ENCODE peak calls at places on chromosomes 1 and 21, in five cellular contexts. R, N, E, Q and D are unnamed samples. For H3K36me3, the result is how much of the 10 kb centered on the place peaks cover.

GRCh38 chr1:10939654-10940450 is 72.6 kb upstream of the TARDBP start:
- DNase-seq in R (peak), N (no peak), E (no peak), Q (no peak), D (peak)

GRCh38 chr1:58143972-58144752 is 402.4 kb downstream of the OMA1 start:
- DNase-seq in R (no peak), N (no peak), E (no peak), Q (no peak), D (no peak)

GRCh38 chr21:34743831-34744230 is 75.0 kb downstream of the CLIC6 start:
- DNase-seq in R (peak), N (no peak), E (no peak), Q (no peak), D (no peak)

GRCh38 chr21:40471103-40471502 is 375.9 kb downstream of the DSCAM start:
- DNase-seq in R (no peak), N (no peak), E (no peak), Q (no peak), D (no peak)

GRCh38 chr1:210771131-210771530 is 362.8 kb downstream of the KCNH1 start:
- DNase-seq in R (no peak), N (no peak), E (no peak), Q (no peak), D (no peak)

GRCh38 chr1:248857201-248857600 is 1.7 kb downstream of the ZNF692 start:
- DNase-seq in R (no peak), N (no peak), E (no peak), Q (no peak), D (no peak)

GRCh38 chr1:21781971-21782867 is 730 bp downstream of the USP48 start:
- DNase-seq in R (peak), N (peak), E (no peak), Q (peak), D (peak)

GRCh38 chr21:42248783-42249597 is 30.1 kb downstream of the ABCG1 start:
- DNase-seq in R (no peak), N (no peak), E (no peak), Q (no peak), D (no peak)

GRCh38 chr21:26391166-26391565 is 181.9 kb downstream of the CYYR1 start:
- DNase-seq in R (no peak), N (no peak), E (no peak), Q (no peak), D (peak)

GRCh38 chr1:81208441-81208840 is 592.3 kb upstream of the ADGRL2 start:
- DNase-seq in R (no peak), N (no peak), E (no peak), Q (no peak), D (no peak)

GRCh38 chr21:38637161-38637560 is 138.9 kb upstream of the ERG start:
- DNase-seq in R (no peak), N (no peak), E (no peak), Q (no peak), D (no peak)

GRCh38 chr1:33634806-33635205 is 162.4 kb downstream of the ZSCAN20 start:
- DNase-seq in R (peak), N (peak), E (no peak), Q (no peak), D (no peak)

GRCh38 chr1:240190881-240191385 is 99.2 kb downstream of the FMN2 start:
- DNase-seq in R (peak), N (no peak), E (no peak), Q (peak), D (peak)

GRCh38 chr1:89262643-89263042 is 10.0 kb downstream of the GBP5 start:
- DNase-seq in R (peak), N (no peak), E (no peak), Q (peak), D (peak)

GRCh38 chr1:1173793-1174415 is at the start of gene TTLL10:
- DNase-seq in R (no peak), N (peak), E (no peak), Q (no peak), D (no peak)

GRCh38 chr1:33396188-33397124 is 34.4 kb downstream of the PHC2 start:
- DNase-seq in R (no peak), N (no peak), E (no peak), Q (no peak), D (peak)

GRCh38 chr1:112689196-112689841 is 14.9 kb downstream of the MOV10 start:
- DNase-seq in R (no peak), N (no peak), E (no peak), Q (no peak), D (no peak)

GRCh38 chr21:42539342-42539741 is 25.7 kb downstream of the SLC37A1 start:
- DNase-seq in R (no peak), N (no peak), E (no peak), Q (no peak), D (no peak)

GRCh38 chr1:8333246-8333987 is 15.5 kb downstream of the SLC45A1 start:
- DNase-seq in R (no peak), N (no peak), E (no peak), Q (no peak), D (no peak)

GRCh38 chr1:38476784-38477175 is 382.8 kb downstream of the RRAGC start:
- DNase-seq in R (no peak), N (no peak), E (no peak), Q (no peak), D (no peak)

GRCh38 chr1:175508320-175509110 is 234.9 kb downstream of the TNR start:
- DNase-seq in R (no peak), N (no peak), E (no peak), Q (no peak), D (peak)

GRCh38 chr21:21200939-21201610 is 202.9 kb downstream of the NCAM2 start:
- DNase-seq in R (peak), N (no peak), E (no peak), Q (no peak), D (peak)

GRCh38 chr1:238912148-238912547 is 474.2 kb upstream of the CHRM3 start:
- DNase-seq in R (no peak), N (no peak), E (no peak), Q (no peak), D (no peak)

GRCh38 chr1:41364444-41365319 is 3.4 kb downstream of the FOXO6 start:
- DNase-seq in R (no peak), N (no peak), E (no peak), Q (no peak), D (no peak)

GRCh38 chr21:39809936-39810335 is 57.3 kb upstream of the PCP4 start:
- DNase-seq in R (no peak), N (no peak), E (no peak), Q (peak), D (no peak)

GRCh38 chr21:15543473-15543872 is 186.3 kb upstream of the USP25 start:
- DNase-seq in R (no peak), N (no peak), E (no peak), Q (no peak), D (no peak)

GRCh38 chr1:37267111-37267835 is 207.1 kb upstream of the ZC3H12A start:
- DNase-seq in R (no peak), N (no peak), E (no peak), Q (peak), D (no peak)

GRCh38 chr1:147785794-147786506 is 25.5 kb upstream of the GJA5 start:
- DNase-seq in R (no peak), N (no peak), E (no peak), Q (no peak), D (no peak)

GRCh38 chr1:1166642-1167415 is 6.9 kb upstream of the TTLL10 start:
- DNase-seq in R (no peak), N (no peak), E (no peak), Q (no peak), D (no peak)

GRCh38 chr1:93178418-93178817 is 1.8 kb downstream of the TMED5 start:
- DNase-seq in R (peak), N (no peak), E (no peak), Q (no peak), D (no peak)

GRCh38 chr1:2525896-2526823 is at the start of gene PANK4:
- DNase-seq in R (peak), N (peak), E (peak), Q (peak), D (peak)

GRCh38 chr1:46244656-46245371 is 2.7 kb upstream of the RAD54L start:
- DNase-seq in R (peak), N (no peak), E (no peak), Q (no peak), D (peak)

DNA sequence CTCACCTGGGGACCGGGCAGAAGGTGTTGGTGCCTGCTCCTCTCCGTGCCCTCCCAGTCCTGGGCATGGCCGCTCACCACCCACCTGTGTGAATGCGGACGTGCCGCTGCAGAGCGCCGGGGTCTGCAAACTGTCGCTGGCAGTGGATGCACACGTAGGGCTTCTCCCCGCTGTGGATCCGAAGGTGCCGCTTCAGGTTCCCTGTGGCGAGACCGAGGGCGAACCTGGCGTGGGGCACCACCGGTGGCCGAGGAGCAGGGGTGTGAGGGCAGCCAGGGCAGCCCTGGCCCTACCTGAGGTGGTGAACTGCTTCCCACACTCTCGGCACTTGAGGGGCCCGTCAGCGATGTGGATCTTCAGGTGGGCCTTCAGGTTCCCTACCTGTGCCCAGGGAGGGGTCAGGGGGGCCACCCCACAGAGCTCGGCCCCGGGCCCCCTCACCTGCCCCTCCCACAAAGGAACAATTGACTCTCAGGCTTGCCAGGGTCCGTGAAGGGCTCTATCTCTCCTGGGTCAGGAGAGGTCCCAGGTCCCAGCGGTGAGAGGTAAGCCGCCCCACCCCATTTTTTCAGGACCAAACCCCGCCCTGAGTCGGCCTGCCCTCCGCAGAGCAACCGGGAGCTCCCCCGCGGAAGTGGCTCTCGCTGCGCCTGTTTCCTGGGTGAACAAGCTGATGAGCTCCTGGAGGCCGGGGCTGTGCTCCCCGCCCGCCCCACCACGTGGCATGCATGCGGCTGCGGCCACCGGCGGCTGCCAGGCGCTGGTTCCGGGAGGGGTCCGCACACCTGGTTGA is 32.2 kb downstream of the ZBTB17 start:
- DNase-seq in R (no peak), N (no peak), E (no peak), Q (no peak), D (no peak)
- H3K36me3 ChIP-seq in R (half or more), N (half or more), E (under half), Q (half or more), D (half or more)

DNA sequence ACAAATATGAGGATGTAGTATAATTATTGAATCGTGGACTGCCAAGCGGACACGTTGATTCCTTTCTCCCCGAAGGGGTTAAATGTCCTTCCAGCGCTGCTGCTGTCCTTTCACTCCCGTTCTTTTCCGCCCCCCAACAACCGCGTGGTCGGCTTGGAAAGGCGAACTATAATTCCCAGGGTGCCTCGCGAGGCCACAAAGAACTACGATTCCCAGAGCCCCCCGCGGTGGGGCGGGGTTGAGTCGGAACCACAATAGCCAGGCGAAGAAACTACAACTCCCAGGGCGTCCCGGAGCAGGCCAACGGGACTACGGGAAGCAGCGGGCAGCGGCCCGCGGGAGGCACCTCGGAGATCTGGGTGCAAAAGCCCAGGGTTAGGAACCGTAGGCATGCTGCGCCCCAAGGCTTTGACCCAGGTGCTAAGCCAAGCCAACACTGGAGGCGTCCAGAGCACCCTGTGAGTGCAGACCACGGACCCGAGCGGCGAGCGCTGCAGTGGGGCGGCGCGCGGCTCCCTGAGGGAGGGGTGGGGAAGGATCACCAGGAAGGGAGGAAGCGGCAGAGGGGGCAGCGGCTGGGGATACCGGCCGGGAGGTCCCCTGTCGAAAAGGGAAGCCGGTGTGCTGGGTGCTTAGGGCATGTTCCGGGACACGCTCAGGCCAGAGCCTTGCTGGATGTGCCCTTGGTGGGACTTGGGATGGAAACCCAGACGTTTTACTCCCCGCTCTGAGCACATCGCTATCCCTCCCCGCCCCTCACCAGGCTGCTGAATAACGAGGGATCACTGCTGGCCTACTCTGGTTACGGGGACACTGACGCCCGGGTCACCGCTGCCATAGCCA is at the start of gene LAMTOR2:
- DNase-seq in R (peak), N (peak), E (peak), Q (peak), D (peak)
- H4K8ac ChIP-seq in R (peak), N (peak), E (peak), Q (peak), D (peak)

DNA sequence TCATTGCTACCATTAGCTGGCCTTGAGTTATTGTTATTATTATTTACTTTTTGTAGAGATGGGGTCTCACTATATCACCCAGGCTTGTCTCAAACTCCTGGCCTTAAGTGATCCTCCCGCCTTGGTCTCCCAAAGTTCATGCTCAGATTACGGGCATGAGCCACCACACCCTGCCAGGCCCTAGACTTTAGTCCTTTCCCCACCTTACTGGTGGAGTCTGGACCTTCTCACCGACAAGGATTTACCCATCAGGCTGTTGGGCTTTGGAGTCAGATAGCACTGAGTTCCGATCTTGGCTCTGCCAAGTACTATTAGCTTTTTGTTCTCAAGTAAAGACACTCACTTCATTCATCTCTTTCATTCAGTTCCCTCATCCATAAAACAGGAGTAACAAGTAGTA is 17.2 kb downstream of the CNR2 start:
- DNase-seq in R (no peak), N (no peak), E (no peak), Q (no peak), D (no peak)
- H3K14ac ChIP-seq in R (no peak), N (no peak), E (no peak), Q (no peak), D (no peak)

GRCh38 chr1:155957411-155957915 is 16.0 kb downstream of the RXFP4 start:
- DNase-seq in R (no peak), N (no peak), E (no peak), Q (peak), D (no peak)
- H3K36me3 ChIP-seq in R (half or more), N (half or more), E (half or more), Q (half or more), D (half or more)

GRCh38 chr1:158147396-158148353 is 33.0 kb upstream of the CD1D start:
- DNase-seq in R (no peak), N (no peak), E (no peak), Q (no peak), D (no peak)

GRCh38 chr1:158148458-158148857 is 32.2 kb upstream of the CD1D start:
- DNase-seq in R (no peak), N (no peak), E (no peak), Q (no peak), D (no peak)

GRCh38 chr1:158149175-158149574 is 31.5 kb upstream of the CD1D start:
- DNase-seq in R (no peak), N (no peak), E (no peak), Q (no peak), D (no peak)

GRCh38 chr1:158150512-158150911 is 30.2 kb upstream of the CD1D start:
- DNase-seq in R (no peak), N (no peak), E (no peak), Q (no peak), D (no peak)

GRCh38 chr1:158149577-158150269 is 31.0 kb upstream of the CD1D start:
- DNase-seq in R (peak), N (peak), E (peak), Q (peak), D (peak)
- H4K8ac ChIP-seq in R (peak), N (no peak), E (no peak), Q (peak), D (no peak)

GRCh38 chr1:55317673-55318072 is 102.5 kb upstream of the USP24 start:
- DNase-seq in R (no peak), N (no peak), E (no peak), Q (no peak), D (no peak)
- H3K14ac ChIP-seq in R (no peak), N (no peak), E (no peak), Q (no peak), D (no peak)

GRCh38 chr1:222632749-222633148 is 14.9 kb downstream of the MIA3 start:
- DNase-seq in R (no peak), N (no peak), E (no peak), Q (no peak), D (no peak)
- H3K36me3 ChIP-seq in R (under half), N (under half), E (half or more), Q (under half), D (half or more)

DNA sequence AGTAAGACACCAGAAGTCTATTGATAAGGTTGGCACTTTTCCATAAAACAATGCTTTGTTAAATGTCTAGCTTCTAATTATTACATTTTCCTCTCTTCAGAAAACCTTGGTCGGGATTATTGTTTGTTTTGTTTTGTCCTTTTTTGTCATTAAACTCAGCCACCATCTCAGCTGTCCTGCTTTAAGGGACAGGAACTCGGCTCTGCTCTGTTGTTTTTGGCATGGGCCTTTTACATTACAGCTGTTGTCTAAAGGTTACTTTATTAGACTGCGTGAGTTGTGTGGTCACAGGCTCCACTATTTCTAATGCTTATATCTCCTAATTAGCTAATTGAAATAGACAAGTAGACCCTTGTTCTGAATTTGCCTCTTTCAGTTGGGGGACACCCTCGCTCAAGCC is 1.5 kb downstream of the PALMD start:
- DNase-seq in R (no peak), N (no peak), E (no peak), Q (no peak), D (no peak)
- H4K8ac ChIP-seq in R (no peak), N (no peak), E (no peak), Q (no peak), D (no peak)

GRCh38 chr1:226060427-226060826 is 2.1 kb upstream of the H3-3A start:
- DNase-seq in R (no peak), N (no peak), E (no peak), Q (no peak), D (no peak)

GRCh38 chr1:226063362-226064167 is 1.0 kb downstream of the H3-3A start:
- DNase-seq in R (peak), N (peak), E (no peak), Q (peak), D (peak)

GRCh38 chr1:226060976-226061792 is 1.3 kb upstream of the H3-3A start:
- DNase-seq in R (no peak), N (no peak), E (no peak), Q (no peak), D (no peak)

GRCh38 chr1:226062558-226063361 is at the start of gene H3-3A:
- DNase-seq in R (peak), N (peak), E (peak), Q (peak), D (peak)

GRCh38 chr1:226061793-226062557 is 541 bp upstream of the H3-3A start:
- DNase-seq in R (peak), N (peak), E (no peak), Q (peak), D (peak)
- H3K14ac ChIP-seq in R (peak), N (no peak), E (no peak), Q (peak), D (peak)

DNA sequence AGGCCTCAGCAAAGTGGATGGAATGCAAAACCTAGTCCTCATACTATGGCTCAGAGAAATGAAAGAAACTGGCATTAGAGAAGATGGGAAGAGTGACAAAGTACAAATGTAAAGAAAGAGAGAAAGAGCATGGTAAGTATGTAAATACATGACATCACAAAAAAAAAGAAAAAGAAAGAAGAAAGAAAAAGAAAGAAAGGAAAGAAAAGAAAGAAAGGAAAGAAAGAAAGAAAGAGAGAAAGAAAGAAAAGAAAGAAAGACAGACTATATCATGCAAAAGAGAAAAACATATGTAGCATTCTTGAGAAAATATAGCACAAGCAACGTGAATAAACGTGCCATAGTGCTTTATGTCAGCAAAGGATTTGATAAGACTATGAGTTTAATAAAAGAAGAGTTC is 76.1 kb upstream of the CACHD1 start:
- DNase-seq in R (no peak), N (no peak), E (no peak), Q (no peak), D (no peak)
- H3K36me3 ChIP-seq in R (under half), N (under half), E (under half), Q (under half), D (under half)